ENCODE peak calls at places on chromosomes 3 and 15, in ten cellular contexts. E is cardiac muscle cell, U is pancreas, G is tibial artery, T is PC-3, Z is HL-60, R is AG04450, I is thoracic aorta, J is right cardiac atrium, F is fibroblast of lung. V is an unnamed sample. For H3K27me3, the result is how much of the 10 kb centered on the place peaks cover.

GRCh38 chr15:85692873-85693272 is 101.9 kb downstream of the KLHL25 start:
- DNase-seq in E (no peak), U (no peak), G (no peak), T (no peak), Z (no peak), R (no peak), I (no peak), J (no peak), F (no peak), V (no peak)

GRCh38 chr3:24450142-24450932 is 44.3 kb downstream of the THRB start:
- DNase-seq in E (no peak), U (no peak), G (no peak), T (peak), Z (no peak), R (no peak), I (no peak), J (no peak), F (peak), V (no peak)

GRCh38 chr3:189304465-189305341 is 132.9 kb downstream of the TPRG1 start:
- DNase-seq in E (no peak), U (peak), G (no peak), T (peak), Z (no peak), R (no peak), I (no peak), J (no peak), F (no peak), V (peak)

GRCh38 chr15:44712108-44713005 is 1.0 kb downstream of the B2M start:
- DNase-seq in E (no peak), U (peak), G (peak), T (peak), Z (peak), R (peak), I (peak), J (peak), F (peak), V (peak)

GRCh38 chr3:115512565-115513410 is 110.5 kb upstream of the GAP43 start:
- DNase-seq in E (peak), U (peak), G (no peak), T (no peak), Z (no peak), R (no peak), I (no peak), J (peak), F (peak), V (peak)

GRCh38 chr15:34753236-34753894 is 1.4 kb downstream of the GJD2 start:
- DNase-seq in E (peak), U (no peak), G (no peak), T (peak), Z (no peak), R (peak), I (no peak), J (peak), F (peak), V (peak)

GRCh38 chr3:112699436-112699978 is 58.6 kb upstream of the CCDC80 start:
- DNase-seq in E (no peak), U (no peak), G (no peak), T (peak), Z (no peak), R (no peak), I (no peak), J (no peak), F (peak), V (no peak)

GRCh38 chr3:52305926-52306325 is 10.2 kb upstream of the DNAH1 start:
- DNase-seq in E (no peak), U (peak), G (no peak), T (no peak), Z (no peak), R (no peak), I (no peak), J (no peak), F (no peak), V (no peak)

GRCh38 chr3:143594217-143594616 is 254.1 kb downstream of the SLC9A9 start:
- DNase-seq in E (no peak), U (no peak), G (no peak), T (no peak), Z (no peak), R (no peak), I (no peak), J (no peak), F (no peak), V (no peak)

GRCh38 chr15:34336947-34337556 is 529 bp downstream of the SLC12A6 start:
- DNase-seq in E (no peak), U (no peak), G (no peak), T (no peak), Z (no peak), R (no peak), I (no peak), J (no peak), F (no peak), V (no peak)

GRCh38 chr15:26460165-26460564 is 312.7 kb downstream of the GABRB3 start:
- DNase-seq in E (no peak), U (no peak), G (no peak), T (no peak), Z (no peak), R (no peak), I (no peak), J (no peak), F (no peak), V (no peak)

GRCh38 chr3:50806031-50806430 is 131.3 kb downstream of the DOCK3 start:
- DNase-seq in E (no peak), U (peak), G (no peak), T (peak), Z (no peak), R (no peak), I (no peak), J (no peak), F (no peak), V (no peak)

GRCh38 chr15:99486371-99487336 is 79.1 kb upstream of the MEF2A start:
- DNase-seq in E (peak), U (peak), G (peak), T (peak), Z (no peak), R (no peak), I (peak), J (peak), F (peak), V (peak)

GRCh38 chr3:187739125-187739560 is 6.1 kb downstream of the BCL6 start:
- DNase-seq in E (no peak), U (peak), G (peak), T (no peak), Z (peak), R (no peak), I (no peak), J (peak), F (no peak), V (no peak)

GRCh38 chr3:194931366-194931765 is 245.7 kb downstream of the FAM43A start:
- DNase-seq in E (no peak), U (no peak), G (no peak), T (no peak), Z (no peak), R (no peak), I (no peak), J (no peak), F (no peak), V (no peak)

GRCh38 chr3:133935843-133936825 is 40.5 kb upstream of the RAB6B start:
- DNase-seq in E (no peak), U (peak), G (peak), T (no peak), Z (no peak), R (no peak), I (no peak), J (no peak), F (no peak), V (no peak)

GRCh38 chr3:69016901-69017300 is 3.4 kb upstream of the EOGT start:
- DNase-seq in E (no peak), U (no peak), G (no peak), T (no peak), Z (no peak), R (no peak), I (no peak), J (no peak), F (no peak), V (no peak)

GRCh38 chr3:197711973-197712707 is 24.6 kb downstream of the RUBCN start:
- DNase-seq in E (peak), U (no peak), G (peak), T (peak), Z (peak), R (peak), I (peak), J (peak), F (peak), V (peak)

GRCh38 chr3:124923833-124924232 is 10.7 kb downstream of the MUC13 start:
- DNase-seq in E (no peak), U (no peak), G (no peak), T (no peak), Z (no peak), R (no peak), I (no peak), J (no peak), F (no peak), V (peak)

GRCh38 chr3:102224171-102224570 is 210.6 kb upstream of the ZPLD1 start:
- DNase-seq in E (no peak), U (no peak), G (no peak), T (peak), Z (no peak), R (no peak), I (no peak), J (no peak), F (peak), V (peak)

GRCh38 chr3:103684956-103685355 is 1250.1 kb downstream of the ZPLD1 start:
- DNase-seq in E (no peak), U (no peak), G (no peak), T (no peak), Z (no peak), R (no peak), I (no peak), J (no peak), F (no peak), V (no peak)

GRCh38 chr15:76866716-76867321 is 38.3 kb downstream of the SCAPER start:
- DNase-seq in E (no peak), U (no peak), G (no peak), T (peak), Z (peak), R (peak), I (no peak), J (no peak), F (peak), V (peak)

GRCh38 chr3:187767266-187768032 is 22.2 kb upstream of the BCL6 start:
- DNase-seq in E (no peak), U (no peak), G (no peak), T (peak), Z (no peak), R (peak), I (no peak), J (no peak), F (peak), V (peak)

GRCh38 chr3:123658118-123658859 is 73.4 kb upstream of the HACD2 start:
- DNase-seq in E (no peak), U (no peak), G (peak), T (peak), Z (no peak), R (no peak), I (peak), J (peak), F (peak), V (peak)

GRCh38 chr3:43995078-43995928 is 246.4 kb upstream of the TOPAZ1 start:
- DNase-seq in E (peak), U (peak), G (no peak), T (peak), Z (no peak), R (no peak), I (no peak), J (no peak), F (peak), V (peak)

GRCh38 chr3:72460215-72461174 is 387.8 kb downstream of the SHQ1 start:
- DNase-seq in E (no peak), U (no peak), G (no peak), T (no peak), Z (no peak), R (no peak), I (no peak), J (no peak), F (no peak), V (no peak)

GRCh38 chr3:30130391-30130790 is 476.0 kb upstream of the TGFBR2 start:
- DNase-seq in E (no peak), U (no peak), G (no peak), T (no peak), Z (no peak), R (no peak), I (no peak), J (no peak), F (no peak), V (no peak)

GRCh38 chr3:114803042-114803695 is 343.9 kb downstream of the ZBTB20 start:
- DNase-seq in E (no peak), U (no peak), G (no peak), T (no peak), Z (no peak), R (no peak), I (no peak), J (no peak), F (peak), V (no peak)

GRCh38 chr15:43523646-43524045 is 6.2 kb downstream of the MAP1A start:
- DNase-seq in E (no peak), U (no peak), G (no peak), T (no peak), Z (no peak), R (no peak), I (no peak), J (no peak), F (no peak), V (no peak)

GRCh38 chr15:70348581-70349344 is 251.0 kb upstream of the TLE3 start:
- DNase-seq in E (no peak), U (no peak), G (no peak), T (no peak), Z (peak), R (no peak), I (no peak), J (peak), F (peak), V (no peak)

GRCh38 chr3:32003380-32003779 is 21.8 kb downstream of the ZNF860 start:
- DNase-seq in E (no peak), U (no peak), G (no peak), T (no peak), Z (no peak), R (no peak), I (no peak), J (no peak), F (no peak), V (no peak)

GRCh38 chr3:87993566-87993965 is 65.2 kb downstream of the CGGBP1 start:
- DNase-seq in E (no peak), U (no peak), G (no peak), T (no peak), Z (no peak), R (no peak), I (no peak), J (no peak), F (no peak), V (no peak)

GRCh38 chr3:87997298-87997697 is 61.5 kb downstream of the CGGBP1 start:
- DNase-seq in E (no peak), U (no peak), G (no peak), T (peak), Z (peak), R (no peak), I (no peak), J (no peak), F (no peak), V (no peak)

GRCh38 chr3:88000853-88001252 is 58.0 kb downstream of the CGGBP1 start:
- DNase-seq in E (peak), U (no peak), G (no peak), T (no peak), Z (peak), R (no peak), I (no peak), J (no peak), F (peak), V (peak)

GRCh38 chr3:87996845-87997244 is 62.0 kb downstream of the CGGBP1 start:
- DNase-seq in E (no peak), U (no peak), G (no peak), T (no peak), Z (no peak), R (no peak), I (no peak), J (no peak), F (no peak), V (no peak)

DNA sequence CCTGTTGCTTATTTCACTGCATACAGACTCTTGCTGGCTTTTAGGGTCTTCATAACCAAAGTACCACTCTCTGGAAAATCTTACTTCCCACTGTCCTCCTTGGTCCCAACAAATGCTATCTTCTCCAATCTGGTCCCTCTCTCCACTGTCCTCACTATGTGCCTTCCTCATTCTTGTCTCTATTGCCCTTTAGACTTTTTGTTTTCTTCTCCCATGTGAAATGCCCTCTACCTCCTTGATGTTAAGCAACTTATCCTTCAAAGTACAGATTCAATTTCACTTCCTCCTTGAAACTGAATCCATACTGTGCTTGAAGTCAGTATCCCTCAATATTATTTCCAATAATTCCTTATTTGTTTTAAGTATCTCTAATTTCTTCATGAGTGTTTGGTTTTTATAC is 60.8 kb downstream of the CGGBP1 start:
- DNase-seq in E (no peak), U (no peak), G (no peak), T (no peak), Z (no peak), R (no peak), I (no peak), J (no peak), F (no peak), V (no peak)
- H3K27me3 ChIP-seq in E (under half), U (under half), G (under half), T (under half), Z (under half), R (under half), I (under half), J (under half), F (under half), V (under half)

GRCh38 chr3:184525337-184526157 is 36.0 kb upstream of the EPHB3 start:
- DNase-seq in E (peak), U (no peak), G (no peak), T (no peak), Z (no peak), R (no peak), I (no peak), J (no peak), F (no peak), V (peak)

GRCh38 chr3:184524981-184525336 is 36.6 kb upstream of the EPHB3 start:
- DNase-seq in E (no peak), U (no peak), G (no peak), T (no peak), Z (no peak), R (no peak), I (no peak), J (no peak), F (no peak), V (peak)

GRCh38 chr3:184526158-184526483 is 35.5 kb upstream of the EPHB3 start:
- DNase-seq in E (no peak), U (no peak), G (no peak), T (no peak), Z (no peak), R (no peak), I (no peak), J (no peak), F (no peak), V (no peak)

DNA sequence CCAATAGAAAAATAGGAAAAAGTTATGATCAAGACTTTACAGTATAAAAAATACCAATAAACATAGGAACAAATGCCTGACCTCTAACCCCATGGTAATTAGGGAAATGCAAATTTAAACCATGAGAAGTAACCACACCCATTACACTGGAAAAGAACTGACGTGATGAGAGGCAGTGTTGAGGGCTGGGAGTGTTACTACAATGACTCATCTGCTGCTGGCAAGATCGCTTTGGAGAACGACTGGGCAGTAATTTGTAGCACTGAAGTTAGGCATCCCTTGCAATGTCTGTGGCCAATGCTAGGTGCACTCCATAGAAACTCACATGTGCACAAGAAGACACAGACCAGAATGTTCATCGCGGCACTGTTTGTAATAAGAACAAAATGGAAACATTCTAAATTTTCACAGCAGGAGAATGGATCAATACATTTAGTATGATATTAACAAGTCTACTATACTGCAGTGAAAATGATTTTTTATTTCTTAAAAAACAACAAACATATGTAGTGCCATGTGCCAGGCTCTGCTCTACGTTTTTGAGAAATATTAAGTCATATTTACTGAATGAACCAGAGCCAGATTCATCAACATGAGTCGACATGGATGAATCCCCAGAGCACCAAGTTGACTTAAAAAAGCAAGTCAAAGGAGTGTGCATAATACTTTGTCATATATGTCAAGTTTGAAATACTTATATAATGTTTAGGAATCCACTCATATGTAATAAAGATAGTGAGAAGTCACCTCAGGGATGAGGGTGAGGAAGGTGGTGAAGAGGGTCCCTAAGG is 37.6 kb upstream of the EPHB3 start:
- DNase-seq in E (no peak), U (no peak), G (no peak), T (peak), Z (no peak), R (no peak), I (no peak), J (peak), F (peak), V (peak)
- H3K27me3 ChIP-seq in E (half or more), U (under half), G (under half), T (half or more), Z (under half), R (under half), I (under half), J (under half), F (under half), V (under half)

DNA sequence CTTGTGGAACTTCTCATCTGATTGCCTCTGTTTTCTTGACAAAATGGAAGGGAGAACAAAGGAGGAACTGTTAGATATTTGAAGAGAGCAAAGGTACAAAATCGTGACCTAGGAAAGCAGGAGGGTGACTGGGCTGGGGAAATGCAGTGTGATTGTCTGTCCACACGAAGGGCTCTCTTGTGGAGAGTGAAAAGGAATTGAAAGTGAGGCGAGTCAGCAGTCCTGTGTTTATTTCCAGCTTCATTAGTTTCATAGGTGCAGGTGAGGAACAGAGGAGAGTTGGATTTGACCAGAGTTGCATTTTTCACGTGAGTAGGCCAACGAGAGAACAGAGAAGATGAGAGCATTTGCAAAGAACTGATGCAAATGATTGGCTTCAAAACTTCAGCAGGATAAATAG is 336.4 kb upstream of the SATB1 start:
- DNase-seq in E (no peak), U (no peak), G (no peak), T (no peak), Z (no peak), R (no peak), I (no peak), J (no peak), F (no peak), V (no peak)
- H3K27me3 ChIP-seq in E (under half), U (under half), G (under half), T (under half), Z (under half), R (under half), I (under half), J (under half), F (under half), V (under half)

DNA sequence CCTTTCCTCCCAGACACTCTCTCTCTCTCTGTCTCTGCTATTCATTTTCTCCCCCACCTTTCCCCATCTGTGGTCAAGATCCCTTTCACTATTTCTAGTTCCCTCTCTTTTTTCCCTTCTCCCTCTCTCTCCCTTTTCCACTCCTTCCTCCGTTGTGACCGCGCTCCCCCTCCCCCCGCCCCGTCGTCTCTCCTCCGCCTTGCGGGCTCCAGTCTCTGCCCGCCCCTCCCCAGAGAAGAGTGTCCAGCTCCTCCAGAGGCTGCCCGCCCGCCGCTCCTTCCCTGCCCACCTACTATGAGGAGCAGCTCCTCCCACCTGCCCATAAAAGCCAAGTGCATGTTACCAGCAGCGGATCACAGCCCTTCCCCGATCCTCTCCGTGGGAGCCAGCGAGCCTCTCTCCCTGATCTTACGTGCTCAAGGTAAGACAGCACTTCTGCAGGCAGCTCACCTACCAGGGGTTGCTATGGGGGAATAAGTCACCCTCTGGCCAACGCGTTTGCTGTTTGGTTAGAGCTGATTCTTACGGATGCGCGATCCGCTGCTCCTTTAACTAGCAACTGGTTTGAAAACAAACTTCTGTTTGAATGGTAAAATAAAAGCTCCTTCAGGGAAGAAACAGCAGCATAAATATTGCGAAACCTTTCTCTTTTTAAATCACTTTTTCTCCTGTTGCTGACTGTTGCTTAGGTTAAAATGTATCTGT is at the start of gene COL8A1:
- DNase-seq in E (peak), U (peak), G (peak), T (peak), Z (no peak), R (peak), I (peak), J (peak), F (peak), V (peak)
- H3K27me3 ChIP-seq in E (half or more), U (under half), G (under half), T (under half), Z (under half), R (under half), I (under half), J (under half), F (under half), V (under half)